ENCODE peak calls at places on chromosome 4, in six cellular contexts. One of them, this sample, is unnamed.

GRCh38 chr4:40990202-40990898 is 224.0 kb downstream of the APBB2 start:
- DNase-seq in breast epithelium: no peak
- DNase-seq in heart left ventricle: no peak
- DNase-seq in Panc1: peak
- DNase-seq in IMR-90: peak
- DNase-seq in neural progenitor cell: no peak
- DNase-seq in this sample: no peak

GRCh38 chr4:122163301-122163700 is 11.2 kb downstream of the BLTP1 start:
- DNase-seq in neural progenitor cell: no peak
- DNase-seq in Panc1: no peak
- DNase-seq in heart left ventricle: no peak
- DNase-seq in breast epithelium: no peak
- DNase-seq in IMR-90: no peak
- DNase-seq in this sample: no peak

GRCh38 chr4:7423801-7424552 is 10.8 kb downstream of the PSAPL1 start:
- DNase-seq in heart left ventricle: peak
- DNase-seq in Panc1: no peak
- DNase-seq in IMR-90: no peak
- DNase-seq in neural progenitor cell: no peak
- DNase-seq in breast epithelium: peak
- DNase-seq in this sample: no peak

GRCh38 chr4:24842356-24842755 is 47.0 kb downstream of the SOD3 start:
- DNase-seq in IMR-90: peak
- DNase-seq in heart left ventricle: no peak
- DNase-seq in breast epithelium: no peak
- DNase-seq in neural progenitor cell: no peak
- DNase-seq in Panc1: no peak
- DNase-seq in this sample: no peak

GRCh38 chr4:160143574-160143973 is 1040.7 kb downstream of the RAPGEF2 start:
- DNase-seq in neural progenitor cell: no peak
- DNase-seq in IMR-90: no peak
- DNase-seq in heart left ventricle: no peak
- DNase-seq in breast epithelium: no peak
- DNase-seq in Panc1: no peak
- DNase-seq in this sample: no peak

GRCh38 chr4:151874328-151874727 is 113.5 kb upstream of the GATB start:
- DNase-seq in heart left ventricle: no peak
- DNase-seq in neural progenitor cell: peak
- DNase-seq in IMR-90: no peak
- DNase-seq in breast epithelium: no peak
- DNase-seq in Panc1: no peak
- DNase-seq in this sample: no peak

GRCh38 chr4:130233377-130234047 is 1137.6 kb downstream of the C4orf33 start:
- DNase-seq in Panc1: no peak
- DNase-seq in neural progenitor cell: no peak
- DNase-seq in heart left ventricle: no peak
- DNase-seq in IMR-90: no peak
- DNase-seq in breast epithelium: no peak
- DNase-seq in this sample: no peak

GRCh38 chr4:74338792-74339333 is 26.1 kb upstream of the EREG start:
- DNase-seq in heart left ventricle: no peak
- DNase-seq in IMR-90: peak
- DNase-seq in breast epithelium: no peak
- DNase-seq in Panc1: no peak
- DNase-seq in neural progenitor cell: no peak
- DNase-seq in this sample: no peak

GRCh38 chr4:5120468-5120867 is 69.2 kb downstream of the STK32B start:
- DNase-seq in neural progenitor cell: no peak
- DNase-seq in Panc1: no peak
- DNase-seq in breast epithelium: no peak
- DNase-seq in heart left ventricle: no peak
- DNase-seq in IMR-90: peak
- DNase-seq in this sample: no peak

GRCh38 chr4:151811403-151811802 is 50.6 kb upstream of the GATB start:
- DNase-seq in IMR-90: no peak
- DNase-seq in Panc1: no peak
- DNase-seq in breast epithelium: no peak
- DNase-seq in heart left ventricle: no peak
- DNase-seq in neural progenitor cell: no peak
- DNase-seq in this sample: no peak

GRCh38 chr4:7186081-7186480 is 6.3 kb upstream of the SORCS2 start:
- DNase-seq in breast epithelium: peak
- DNase-seq in Panc1: no peak
- DNase-seq in IMR-90: no peak
- DNase-seq in heart left ventricle: no peak
- DNase-seq in neural progenitor cell: peak
- DNase-seq in this sample: no peak

GRCh38 chr4:52028970-52029369 is 8.8 kb upstream of the LRRC66 start:
- DNase-seq in heart left ventricle: no peak
- DNase-seq in Panc1: no peak
- DNase-seq in breast epithelium: no peak
- DNase-seq in neural progenitor cell: no peak
- DNase-seq in IMR-90: peak
- DNase-seq in this sample: no peak

GRCh38 chr4:188660796-188661195 is 521.6 kb downstream of the TRIML1 start:
- DNase-seq in neural progenitor cell: no peak
- DNase-seq in heart left ventricle: no peak
- DNase-seq in IMR-90: no peak
- DNase-seq in Panc1: no peak
- DNase-seq in breast epithelium: no peak
- DNase-seq in this sample: no peak

GRCh38 chr4:11183358-11183745 is 245.3 kb downstream of the HS3ST1 start:
- DNase-seq in heart left ventricle: no peak
- DNase-seq in Panc1: no peak
- DNase-seq in IMR-90: no peak
- DNase-seq in neural progenitor cell: no peak
- DNase-seq in breast epithelium: no peak
- DNase-seq in this sample: no peak

GRCh38 chr4:3679851-3680311 is 86.3 kb upstream of the ADRA2C start:
- DNase-seq in heart left ventricle: no peak
- DNase-seq in neural progenitor cell: no peak
- DNase-seq in breast epithelium: no peak
- DNase-seq in Panc1: no peak
- DNase-seq in IMR-90: no peak
- DNase-seq in this sample: no peak

GRCh38 chr4:132097046-132097445 is 1052.0 kb upstream of the PCDH10 start:
- DNase-seq in IMR-90: no peak
- DNase-seq in neural progenitor cell: no peak
- DNase-seq in breast epithelium: no peak
- DNase-seq in Panc1: no peak
- DNase-seq in heart left ventricle: no peak
- DNase-seq in this sample: no peak

GRCh38 chr4:28176942-28177341 is 1316.3 kb downstream of the STIM2 start:
- DNase-seq in heart left ventricle: no peak
- DNase-seq in Panc1: no peak
- DNase-seq in IMR-90: no peak
- DNase-seq in neural progenitor cell: no peak
- DNase-seq in breast epithelium: no peak
- DNase-seq in this sample: no peak

GRCh38 chr4:71294301-71294700 is 44.5 kb upstream of the SLC4A4 start:
- DNase-seq in neural progenitor cell: no peak
- DNase-seq in Panc1: no peak
- DNase-seq in heart left ventricle: no peak
- DNase-seq in breast epithelium: no peak
- DNase-seq in IMR-90: peak
- DNase-seq in this sample: no peak

GRCh38 chr4:8674311-8674885 is 81.8 kb downstream of the CPZ start:
- DNase-seq in IMR-90: no peak
- DNase-seq in Panc1: no peak
- DNase-seq in neural progenitor cell: no peak
- DNase-seq in breast epithelium: no peak
- DNase-seq in heart left ventricle: no peak
- DNase-seq in this sample: no peak

GRCh38 chr4:113350576-113350975 is 301.1 kb downstream of the ANK2 start:
- DNase-seq in breast epithelium: no peak
- DNase-seq in neural progenitor cell: no peak
- DNase-seq in Panc1: no peak
- DNase-seq in IMR-90: no peak
- DNase-seq in heart left ventricle: no peak
- DNase-seq in this sample: no peak

GRCh38 chr4:2935762-2936743 is 27.2 kb downstream of the NOP14 start:
- DNase-seq in Panc1: peak
- DNase-seq in IMR-90: no peak
- DNase-seq in heart left ventricle: no peak
- DNase-seq in neural progenitor cell: peak
- DNase-seq in breast epithelium: peak
- DNase-seq in this sample: no peak

DNA sequence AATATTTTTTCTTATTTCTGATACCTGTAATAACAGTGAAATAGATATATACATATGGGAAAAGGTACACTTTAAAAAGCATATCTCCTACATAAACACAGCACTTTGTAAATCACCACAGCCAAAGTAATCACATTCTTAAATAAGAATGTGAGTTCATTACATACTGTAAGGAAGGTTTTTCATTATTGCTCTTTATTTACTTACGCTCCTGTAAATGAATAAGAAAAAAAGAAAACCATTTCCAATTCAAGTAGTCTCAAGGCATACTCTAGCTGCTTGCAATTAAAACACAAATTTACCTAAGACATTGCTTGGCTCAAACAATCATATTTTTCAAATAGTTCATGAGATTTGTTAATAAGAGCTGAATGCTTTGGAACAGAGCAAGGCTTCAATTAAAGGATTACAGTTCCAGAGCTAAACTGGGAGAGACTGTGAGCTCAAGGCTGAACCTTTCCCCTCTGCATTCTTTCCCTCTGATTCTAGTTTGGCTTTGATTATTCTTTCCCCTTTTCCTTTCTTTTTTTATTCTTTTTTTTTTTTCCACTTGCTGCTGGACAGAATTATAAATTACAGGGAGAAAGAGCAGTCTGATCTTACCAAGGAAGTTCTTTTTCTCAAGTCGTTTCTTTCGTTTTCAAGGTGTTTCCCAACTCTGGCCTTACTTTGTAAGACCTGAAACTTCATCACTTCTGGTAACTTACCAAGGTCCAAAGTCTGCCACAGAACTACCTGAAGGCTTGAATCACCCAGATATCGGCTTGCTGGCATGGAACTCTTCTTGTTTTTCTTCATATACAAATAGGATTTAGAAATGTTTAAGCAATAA is 278.3 kb downstream of the INPP4B start:
- DNase-seq in IMR-90: peak
- DNase-seq in Panc1: no peak
- DNase-seq in breast epithelium: no peak
- DNase-seq in neural progenitor cell: peak
- DNase-seq in heart left ventricle: no peak
- DNase-seq in this sample: no peak
- H3K27ac ChIP-seq in IMR-90: peak
- H3K27ac ChIP-seq in Panc1: peak
- H3K27ac ChIP-seq in breast epithelium: peak
- H3K27ac ChIP-seq in neural progenitor cell: no peak
- H3K27ac ChIP-seq in heart left ventricle: no peak
- H3K27ac ChIP-seq in this sample: no peak

DNA sequence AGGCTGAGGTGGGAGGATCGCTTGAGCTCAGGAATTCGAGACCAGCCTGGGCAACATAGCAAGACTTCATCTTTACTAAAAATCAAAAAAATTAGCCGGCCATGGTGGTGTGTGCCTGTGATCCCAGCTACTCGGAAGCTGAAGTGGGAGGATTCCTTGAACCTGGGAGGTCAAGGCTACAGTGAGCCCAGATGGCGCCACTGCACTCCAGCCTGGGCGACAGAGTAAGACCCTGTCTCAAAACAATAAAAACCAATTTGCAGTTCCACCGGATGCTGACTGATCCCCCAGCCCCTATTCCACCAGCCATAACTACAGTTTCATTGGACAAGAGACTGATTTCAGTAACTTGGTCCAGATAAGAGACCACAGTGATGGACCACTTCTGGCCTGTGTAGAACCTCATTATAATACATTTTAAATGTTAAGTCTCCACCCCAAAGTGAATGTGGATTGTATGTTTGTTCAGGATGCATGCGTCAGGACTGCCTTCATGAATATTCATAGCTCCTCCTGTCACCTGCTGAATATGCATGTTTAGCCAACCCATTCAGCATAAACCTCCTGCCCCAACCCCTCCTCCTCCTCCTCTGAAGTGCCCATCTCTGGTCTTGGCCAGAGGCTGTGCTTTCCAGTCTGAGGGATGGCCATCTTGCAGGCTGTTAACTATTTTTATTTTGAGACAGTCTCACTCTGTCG is 2.3 kb upstream of the SLBP start:
- DNase-seq in neural progenitor cell: no peak
- DNase-seq in heart left ventricle: no peak
- DNase-seq in IMR-90: no peak
- DNase-seq in breast epithelium: no peak
- DNase-seq in Panc1: no peak
- DNase-seq in this sample: no peak
- TF ChIP-seq CTCF in neural progenitor cell: no peak
- TF ChIP-seq CTCF in heart left ventricle: no peak
- TF ChIP-seq CTCF in IMR-90: no peak
- TF ChIP-seq CTCF in breast epithelium: no peak
- TF ChIP-seq CTCF in Panc1: no peak
- TF ChIP-seq CTCF in this sample: no peak

DNA sequence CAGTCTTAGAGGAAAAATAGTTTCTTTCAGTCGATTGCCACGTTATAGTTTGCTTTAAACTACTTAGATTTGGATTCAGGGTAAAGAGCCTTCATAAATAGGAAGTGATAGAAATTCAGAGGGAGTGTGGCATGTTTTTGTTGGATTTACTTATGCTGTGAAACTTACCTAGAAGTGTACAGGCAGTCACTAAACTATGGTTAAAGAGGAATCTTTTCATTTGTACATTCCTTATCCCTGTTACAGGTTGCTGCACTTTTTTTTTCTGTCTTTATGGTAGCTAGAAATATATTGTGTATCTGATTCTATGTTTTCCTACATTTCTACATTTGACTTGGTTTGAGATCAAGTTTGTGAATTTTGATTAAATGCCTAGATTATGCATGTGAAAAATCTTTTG is 19.1 kb downstream of the WWC2 start:
- DNase-seq in Panc1: no peak
- DNase-seq in breast epithelium: no peak
- DNase-seq in heart left ventricle: no peak
- DNase-seq in neural progenitor cell: no peak
- DNase-seq in IMR-90: no peak
- DNase-seq in this sample: no peak
- H3K4me3 ChIP-seq in Panc1: no peak
- H3K4me3 ChIP-seq in breast epithelium: no peak
- H3K4me3 ChIP-seq in heart left ventricle: no peak
- H3K4me3 ChIP-seq in neural progenitor cell: peak
- H3K4me3 ChIP-seq in IMR-90: no peak
- H3K4me3 ChIP-seq in this sample: no peak

DNA sequence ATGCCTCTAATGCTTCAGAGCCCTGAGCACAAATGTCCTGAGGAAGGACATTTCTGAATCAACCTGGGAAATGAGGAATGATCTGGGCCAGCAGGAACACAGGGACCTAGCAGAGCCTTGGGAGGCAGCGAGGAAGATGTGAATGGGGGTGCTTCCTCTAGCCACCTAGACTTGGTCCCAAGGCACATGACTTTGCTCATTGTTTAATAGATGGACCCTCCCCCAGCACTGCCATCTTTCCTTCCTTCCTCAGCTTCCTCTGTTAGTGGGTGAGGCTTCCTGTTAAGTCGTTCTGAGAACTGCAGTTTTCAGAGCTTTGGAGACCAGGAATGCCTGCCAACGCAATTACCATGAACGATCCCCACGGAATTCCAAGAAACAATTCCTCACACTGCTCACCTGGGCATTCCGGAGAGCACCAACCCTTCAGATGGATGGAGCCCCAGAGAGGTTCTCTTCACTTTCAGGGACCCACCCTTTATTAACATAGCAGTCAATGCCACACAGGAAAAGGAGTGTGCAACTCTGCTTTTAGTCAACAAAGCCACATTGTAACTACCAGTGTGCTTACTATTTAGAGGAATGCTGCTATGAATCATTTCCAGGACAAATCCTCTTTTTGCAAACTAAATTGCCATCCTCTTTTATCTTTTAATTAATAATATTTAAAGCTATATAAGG is 48.5 kb upstream of the STIM2 start:
- DNase-seq in Panc1: no peak
- DNase-seq in heart left ventricle: peak
- DNase-seq in breast epithelium: no peak
- DNase-seq in IMR-90: no peak
- DNase-seq in neural progenitor cell: no peak
- DNase-seq in this sample: no peak
- H3K27ac ChIP-seq in Panc1: no peak
- H3K27ac ChIP-seq in heart left ventricle: peak
- H3K27ac ChIP-seq in breast epithelium: no peak
- H3K27ac ChIP-seq in IMR-90: no peak
- H3K27ac ChIP-seq in neural progenitor cell: no peak
- H3K27ac ChIP-seq in this sample: peak

This sample was measured in heart right ventricle.